ENCODE peak calls at places on chromosomes 3 and 15, in seven cellular contexts. O is frontal cortex, K is brain pericyte, W is Karpas-422, I is adipocyte, C is NCI-H748 treated with DMSO at 0.1 percent for 48 hours, X is neuronal stem cell. Y is an unnamed sample.

GRCh38 chr3:189999718-190000117 is 121.0 kb downstream of the P3H2 start:
- DNase-seq in W (no peak), C (no peak), O (no peak), K (no peak), I (no peak), X (no peak), Y (no peak)

GRCh38 chr3:63975705-63976104 is 47.6 kb downstream of the PSMD6 start:
- DNase-seq in X (no peak), C (no peak), W (no peak), K (peak), O (peak), I (peak), Y (no peak)

GRCh38 chr15:54029076-54029475 is 50.8 kb downstream of the UNC13C start:
- DNase-seq in O (no peak), I (no peak), X (no peak), K (no peak), C (no peak), W (no peak), Y (no peak)

GRCh38 chr15:39888809-39889208 is 31.3 kb downstream of the GPR176 start:
- DNase-seq in K (no peak), X (no peak), O (no peak), W (peak), I (no peak), C (no peak), Y (no peak)

GRCh38 chr3:61645148-61645547 is 83.8 kb downstream of the PTPRG start:
- DNase-seq in W (no peak), C (peak), X (no peak), O (no peak), K (no peak), I (no peak), Y (no peak)

GRCh38 chr3:188507244-188507720 is 353.3 kb downstream of the LPP start:
- DNase-seq in W (no peak), O (no peak), X (no peak), C (no peak), I (peak), K (peak), Y (no peak)

GRCh38 chr3:139299261-139300132 is 44.3 kb upstream of the MRPS22 start:
- DNase-seq in O (no peak), W (no peak), K (no peak), X (no peak), C (no peak), I (peak), Y (no peak)

GRCh38 chr15:68614621-68615035 is 35.8 kb downstream of the CORO2B start:
- DNase-seq in W (no peak), O (peak), I (no peak), K (no peak), X (peak), C (no peak), Y (no peak)

GRCh38 chr15:67133738-67134576 is 68.6 kb downstream of the SMAD3 start:
- DNase-seq in C (no peak), I (no peak), K (no peak), O (no peak), X (peak), W (peak), Y (no peak)

GRCh38 chr3:104519068-104519467 is 847.6 kb upstream of the ALCAM start:
- DNase-seq in O (no peak), C (no peak), W (no peak), I (no peak), K (no peak), X (no peak), Y (no peak)

GRCh38 chr3:64954995-64955636 is 267.3 kb upstream of the ADAMTS9 start:
- DNase-seq in W (no peak), K (peak), O (no peak), C (no peak), I (no peak), X (no peak), Y (no peak)

GRCh38 chr15:44726568-44727461 is 9.5 kb upstream of the TRIM69 start:
- DNase-seq in X (no peak), O (no peak), I (peak), W (peak), K (peak), C (no peak), Y (peak)

GRCh38 chr3:53411371-53411770 is 64.0 kb upstream of the DCP1A start:
- DNase-seq in I (no peak), X (no peak), O (no peak), W (no peak), C (no peak), K (no peak), Y (no peak)

GRCh38 chr3:53846134-53846850 is at the start of the genes CHDH and IL17RB:
- DNase-seq in X (peak), K (no peak), I (peak), O (peak), W (no peak), C (no peak), Y (peak)

GRCh38 chr3:136042608-136043221 is 77.2 kb downstream of the PPP2R3A start:
- DNase-seq in K (peak), O (peak), W (peak), C (peak), X (peak), I (peak), Y (peak)

GRCh38 chr3:152554980-152555379 is 280.0 kb upstream of the P2RY1 start:
- DNase-seq in K (peak), I (peak), O (no peak), W (no peak), X (no peak), C (no peak), Y (no peak)

GRCh38 chr15:71440479-71441071 is 325.3 kb downstream of the THSD4 start:
- DNase-seq in I (peak), X (no peak), O (no peak), W (peak), K (no peak), C (peak), Y (peak)

GRCh38 chr3:184241141-184241446 is 7.7 kb downstream of the ALG3 start:
- DNase-seq in C (no peak), I (no peak), X (no peak), W (no peak), K (no peak), O (no peak), Y (no peak)

GRCh38 chr3:38575279-38575843 is 74.1 kb downstream of the SCN5A start:
- DNase-seq in K (no peak), O (no peak), X (no peak), I (no peak), C (no peak), W (no peak), Y (no peak)

GRCh38 chr15:78850926-78851600 is 21.6 kb upstream of the MORF4L1 start:
- DNase-seq in C (no peak), K (no peak), W (no peak), I (no peak), O (no peak), X (peak), Y (no peak)

GRCh38 chr15:99442268-99442897 is 123.4 kb upstream of the MEF2A start:
- DNase-seq in O (no peak), C (no peak), I (peak), X (no peak), W (no peak), K (no peak), Y (no peak)

GRCh38 chr3:87833039-87833377 is 225.8 kb downstream of the CGGBP1 start:
- DNase-seq in O (no peak), W (no peak), I (no peak), K (no peak), C (no peak), X (no peak), Y (no peak)

GRCh38 chr15:37981781-37982180 is 47.3 kb downstream of the TMCO5A start:
- DNase-seq in X (no peak), W (peak), C (no peak), O (no peak), I (peak), K (no peak), Y (no peak)

GRCh38 chr15:44535509-44536297 is 1.2 kb upstream of the EIF3J start:
- DNase-seq in O (no peak), W (peak), C (no peak), K (no peak), I (no peak), X (no peak), Y (peak)

GRCh38 chr15:47806008-47806407 is 88.7 kb downstream of the SEMA6D start:
- DNase-seq in C (no peak), I (no peak), W (no peak), K (no peak), X (no peak), O (no peak), Y (no peak)

GRCh38 chr3:143024351-143024960 is 23.1 kb downstream of the U2SURP start:
- DNase-seq in X (no peak), O (no peak), W (no peak), K (no peak), C (no peak), I (no peak), Y (no peak)

GRCh38 chr3:118262800-118263402 is 771.7 kb downstream of the IGSF11 start:
- DNase-seq in O (no peak), K (no peak), I (no peak), W (no peak), X (no peak), C (no peak), Y (no peak)

GRCh38 chr3:64685331-64685799 is 2.4 kb downstream of the ADAMTS9 start:
- DNase-seq in O (no peak), K (peak), C (no peak), W (no peak), I (peak), X (no peak), Y (no peak)

GRCh38 chr15:99059010-99059981 is 45.6 kb upstream of the SYNM start:
- DNase-seq in X (peak), K (no peak), C (no peak), W (no peak), I (peak), O (peak), Y (peak)

Y was measured in T47D.